ENCODE peak calls at places on chromosomes 3 and 15, in five cellular contexts. K is GM12878, N is HepG2, J is H1, Z is NT2/D1. P is an unnamed sample.

GRCh38 chr15:38895326-38896282 is 331.0 kb upstream of the RASGRP1 start:
- DNase-seq in N (no peak), K (no peak), J (no peak), Z (no peak), P (no peak)

GRCh38 chr3:112007641-112008040 is 8.9 kb downstream of the TAGLN3 start:
- DNase-seq in Z (no peak), J (no peak), N (no peak), K (no peak), P (no peak)

GRCh38 chr15:51726302-51727073 is 11.0 kb downstream of the LYSMD2 start:
- DNase-seq in K (no peak), J (peak; percentile 55), Z (peak; percentile 84), N (peak; percentile 10), P (peak; percentile 16)

GRCh38 chr3:48697952-48698351 is 12.2 kb upstream of the NCKIPSD start:
- DNase-seq in N (no peak), J (no peak), Z (no peak), K (no peak), P (no peak)

GRCh38 chr15:57190208-57190607 is 186.1 kb upstream of the CGNL1 start:
- DNase-seq in J (no peak), N (no peak), Z (no peak), K (no peak), P (no peak)

GRCh38 chr15:84953136-84953535 is 28.5 kb upstream of the PDE8A start:
- DNase-seq in Z (no peak), J (no peak), K (no peak), N (no peak), P (no peak)

GRCh38 chr3:86937306-86937791 is 53.6 kb downstream of the VGLL3 start:
- DNase-seq in N (no peak), K (no peak), Z (no peak), J (no peak), P (no peak)

GRCh38 chr15:45287400-45287799 is 35.4 kb downstream of the SLC28A2 start:
- DNase-seq in J (no peak), N (no peak), K (no peak), Z (no peak), P (no peak)

GRCh38 chr3:104831076-104831475 is 535.6 kb upstream of the ALCAM start:
- DNase-seq in N (no peak), Z (no peak), J (no peak), K (no peak), P (no peak)

GRCh38 chr15:76470691-76471090 is 134.1 kb downstream of the ISL2 start:
- DNase-seq in K (no peak), Z (no peak), N (no peak), J (no peak), P (no peak)

GRCh38 chr3:136731274-136731884 is 20.8 kb downstream of the STAG1 start:
- DNase-seq in K (no peak), N (no peak), J (no peak), Z (no peak), P (no peak)

GRCh38 chr15:50675524-50676144 is 11.0 kb downstream of the TRPM7 start:
- DNase-seq in J (no peak), Z (no peak), K (peak; percentile 5), N (no peak), P (no peak)

GRCh38 chr3:70800941-70801340 is 488.5 kb upstream of the MDFIC2 start:
- DNase-seq in Z (no peak), J (no peak), K (no peak), N (no peak), P (no peak)

GRCh38 chr3:4355401-4356224 is 52.4 kb downstream of the SETMAR start:
- DNase-seq in Z (no peak), N (peak; percentile 24), K (no peak), J (no peak), P (no peak)

GRCh38 chr15:88834211-88834812 is 31.1 kb downstream of the ACAN start:
- DNase-seq in K (no peak), Z (peak; percentile 35), N (no peak), J (peak; percentile 92), P (peak; percentile 52)

GRCh38 chr3:32816439-32817194 is 1.2 kb upstream of the TRIM71 start:
- DNase-seq in Z (peak; percentile 85), N (peak; percentile 95), J (peak; percentile 94), K (no peak), P (peak; percentile 72)

GRCh38 chr15:88166330-88166993 is 90.1 kb downstream of the NTRK3 start:
- DNase-seq in Z (peak; percentile 30), N (peak; percentile 10), J (peak; percentile 78), K (no peak), P (peak; percentile 46)

GRCh38 chr15:83999396-84000120 is 236.0 kb upstream of the GOLGA6L4 start:
- DNase-seq in Z (no peak), N (no peak), J (no peak), K (no peak), P (no peak)

GRCh38 chr3:135056084-135056730 is 261.1 kb downstream of the EPHB1 start:
- DNase-seq in N (no peak), Z (no peak), K (no peak), J (no peak), P (no peak)

GRCh38 chr15:65405793-65406192 is 17.0 kb downstream of the IGDCC4 start:
- DNase-seq in N (no peak), J (no peak), Z (no peak), K (no peak), P (no peak)

GRCh38 chr15:62099171-62099601 is 32.4 kb downstream of the C2CD4A start:
- DNase-seq in K (no peak), Z (no peak), J (no peak), N (no peak), P (no peak)

GRCh38 chr3:148175215-148175614 is 522.5 kb upstream of the AGTR1 start:
- DNase-seq in Z (no peak), K (no peak), N (no peak), J (no peak), P (no peak)

GRCh38 chr3:14862661-14863230 is 44.0 kb downstream of the FGD5 start:
- DNase-seq in J (no peak), N (no peak), K (no peak), Z (no peak), P (no peak)

GRCh38 chr3:193895409-193895808 is 240.5 kb upstream of the HES1 start:
- DNase-seq in Z (no peak), J (no peak), K (no peak), N (no peak), P (no peak)

GRCh38 chr15:75661041-75661778 is 13.5 kb downstream of the SNX33 start:
- DNase-seq in Z (no peak), N (peak; percentile 45), K (no peak), J (peak; percentile 64), P (no peak)

GRCh38 chr3:184117649-184118048 is 17.5 kb upstream of the EIF2B5 start:
- DNase-seq in K (no peak), J (no peak), N (no peak), Z (no peak), P (no peak)

DNA sequence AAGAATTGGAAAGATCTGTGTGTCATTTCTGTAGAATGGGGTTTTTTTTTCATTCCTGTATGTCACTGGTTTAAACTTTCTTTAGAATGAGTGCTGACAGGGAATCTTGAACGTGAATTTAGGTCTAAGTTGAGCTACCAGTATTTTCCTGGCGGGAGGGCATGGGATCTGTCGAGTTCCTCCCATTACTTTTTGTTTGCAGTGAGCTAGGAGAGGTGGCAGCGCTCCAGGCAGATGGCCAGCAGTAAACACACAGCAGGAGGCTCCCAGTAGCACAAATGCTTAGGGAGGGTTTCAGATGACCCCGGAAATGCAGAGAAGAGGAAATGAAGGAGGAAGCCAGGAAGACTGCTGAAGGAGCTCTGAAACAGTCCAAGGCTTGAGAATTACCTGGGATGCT is 185.8 kb downstream of the PLCL2 start:
- DNase-seq in K (no peak), Z (no peak), J (no peak), N (no peak), P (peak; percentile 16)
- TF ChIP-seq SUZ12 in K (no peak), Z (no peak), J (no peak), N (no peak), P (no peak)

DNA sequence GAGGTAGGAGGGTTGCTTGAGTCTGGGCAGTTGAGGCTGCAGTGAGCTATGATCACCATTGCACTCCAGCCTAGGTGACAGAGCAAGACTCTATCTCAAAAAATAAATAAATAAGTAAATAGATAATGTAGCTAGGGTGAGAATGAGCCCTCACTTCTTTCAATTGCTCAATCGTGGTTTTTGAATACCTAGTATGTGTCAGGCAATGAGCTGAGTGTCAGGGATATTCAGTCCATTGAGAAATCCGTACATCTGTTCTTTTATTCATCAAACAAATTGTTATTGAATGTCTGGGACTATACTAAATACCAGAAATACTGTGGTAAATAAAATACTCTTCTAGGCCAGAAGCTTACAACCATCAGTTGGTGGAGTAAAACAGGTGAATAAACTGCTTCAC is 6.2 kb upstream of the ZNF148 start:
- DNase-seq in Z (no peak), N (no peak), K (no peak), J (no peak), P (no peak)
- TF ChIP-seq SUZ12 in Z (no peak), N (no peak), K (no peak), J (no peak), P (no peak)

DNA sequence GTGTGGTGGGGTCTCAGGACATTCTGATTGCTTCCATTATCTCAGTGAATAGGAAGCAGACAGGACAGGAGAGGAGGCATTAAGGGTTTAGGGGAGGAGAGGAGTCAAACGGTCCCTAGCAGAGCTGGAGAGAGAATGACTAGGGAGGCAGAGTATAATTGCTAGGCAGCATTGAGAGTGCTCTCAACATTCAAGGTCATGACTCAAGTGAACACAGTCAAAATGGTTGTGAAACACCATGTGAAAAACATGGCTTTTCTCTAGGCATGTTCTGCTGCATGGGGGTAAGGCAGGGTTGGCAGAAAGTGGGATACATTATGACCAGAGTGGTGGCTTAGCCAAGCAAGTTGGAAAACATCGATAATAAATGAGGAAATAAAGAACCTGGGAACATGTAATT is 19.5 kb upstream of the HRH1 start:
- DNase-seq in K (no peak), J (no peak), Z (no peak), N (no peak), P (no peak)
- TF ChIP-seq SUZ12 in K (no peak), J (no peak), Z (no peak), N (no peak), P (no peak)

GRCh38 chr15:96180062-96180745 is 150.3 kb upstream of the NR2F2 start:
- DNase-seq in N (no peak), J (no peak), Z (no peak), K (no peak), P (no peak)
- TF ChIP-seq SUZ12 in N (no peak), J (no peak), Z (no peak), K (no peak), P (no peak)

P was measured in HEK293T.